ENCODE peak calls at places on chromosomes 3 and 15, in ten cellular contexts. B is right lobe of liver; O is GM10248; V is activated T-cell treated with anti-CD3 and anti-CD28 coated beads for 24 hours; S is heart left ventricle; C is dermis microvascular lymphatic vessel endothelial cell; W is T-helper 17 cell; K is lower leg skin; M is stimulated activated CD8-positive, alpha-beta memory T cell treated with anti-CD3 and anti-CD28 coated beads, Interleukin-7, amount 100 ng/mL, for 24 hours; J is caudate nucleus. L is an unnamed sample.

GRCh38 chr3:17144665-17144993 is 259.9 kb downstream of the PLCL2 start:
- DNase-seq in K (no peak), O (no peak), B (no peak), C (no peak), M (no peak), J (no peak), S (no peak), V (no peak), W (no peak), L (no peak)

GRCh38 chr3:52704611-52705437 is 767 bp downstream of the GLT8D1 start:
- DNase-seq in K (no peak), S (no peak), V (no peak), O (peak; percentile 26), W (no peak), B (peak; percentile 30), C (no peak), M (no peak), J (no peak), L (no peak)

GRCh38 chr3:79154861-79155260 is 612.9 kb downstream of the ROBO1 start:
- DNase-seq in V (no peak), W (no peak), O (no peak), M (no peak), C (no peak), K (no peak), J (no peak), B (no peak), S (no peak), L (no peak)

GRCh38 chr3:189797103-189797850 is 166.1 kb downstream of the TP63 start:
- DNase-seq in K (no peak), B (no peak), S (no peak), V (no peak), C (no peak), W (no peak), O (no peak), J (no peak), M (no peak), L (no peak)

GRCh38 chr15:89115547-89115946 is 27.3 kb downstream of the ABHD2 start:
- DNase-seq in W (no peak), M (no peak), O (no peak), J (no peak), K (no peak), V (no peak), B (peak; percentile 43), C (no peak), S (no peak), L (no peak)

GRCh38 chr15:85746641-85747040 is 48.1 kb downstream of the KLHL25 start:
- DNase-seq in S (no peak), J (no peak), M (no peak), C (no peak), O (no peak), B (no peak), V (no peak), W (no peak), K (peak; percentile 73), L (no peak)

GRCh38 chr15:25680659-25680970 is 182.5 kb downstream of the ATP10A start:
- DNase-seq in W (no peak), M (no peak), V (no peak), S (no peak), B (no peak), J (no peak), C (no peak), K (no peak), O (no peak), L (no peak)

GRCh38 chr15:87712211-87712610 is 544.3 kb downstream of the NTRK3 start:
- DNase-seq in C (no peak), B (no peak), J (no peak), M (no peak), S (no peak), K (peak; percentile 28), W (no peak), O (no peak), V (no peak), L (no peak)

GRCh38 chr3:130576571-130577266 is 59.7 kb downstream of the COL6A6 start:
- DNase-seq in M (no peak), W (no peak), B (no peak), J (no peak), C (no peak), V (no peak), K (no peak), S (no peak), O (no peak), L (no peak)

GRCh38 chr3:32825601-32826375 is 8.0 kb downstream of the TRIM71 start:
- DNase-seq in M (no peak), O (no peak), J (no peak), S (no peak), W (no peak), V (no peak), B (no peak), K (peak; percentile 32), C (no peak), L (no peak)

GRCh38 chr3:183159319-183159718 is 3.2 kb downstream of the LAMP3 start:
- DNase-seq in M (no peak), B (no peak), K (no peak), W (no peak), V (no peak), J (no peak), S (no peak), C (no peak), O (no peak), L (peak; percentile 21)

L was measured in HL-60.